ENCODE peak calls at places on chromosomes 1 and 21, in six cellular contexts. One of them, this sample, is unnamed.
A peak's percentile ranks its signal among the peaks of the same experiment; 100 is the strongest.

GRCh38 chr1:111615874-111616715 is 3.5 kb upstream of the RAP1A start:
- DNase-seq in Peyer's patch: no peak
- DNase-seq in NCI-H1092: no peak
- DNase-seq in mucosa of gallbladder: no peak
- DNase-seq in LoVo: no peak
- DNase-seq in stimulated activated CD8-positive, alpha-beta memory T cell treated with anti-CD3 and anti-CD28 coated beads, Interleukin-4, amount 100 ng/mL, for 1 hour: no peak
- DNase-seq in this sample: no peak

GRCh38 chr1:226586650-226587443 is 38.3 kb downstream of the STUM start:
- DNase-seq in stimulated activated CD8-positive, alpha-beta memory T cell treated with anti-CD3 and anti-CD28 coated beads, Interleukin-4, amount 100 ng/mL, for 1 hour: no peak
- DNase-seq in NCI-H1092: no peak
- DNase-seq in LoVo: no peak
- DNase-seq in mucosa of gallbladder: no peak
- DNase-seq in Peyer's patch: no peak
- DNase-seq in this sample: no peak

GRCh38 chr21:16954787-16955186 is 558.1 kb upstream of the CXADR start:
- DNase-seq in Peyer's patch: no peak
- DNase-seq in stimulated activated CD8-positive, alpha-beta memory T cell treated with anti-CD3 and anti-CD28 coated beads, Interleukin-4, amount 100 ng/mL, for 1 hour: no peak
- DNase-seq in LoVo: no peak
- DNase-seq in NCI-H1092: no peak
- DNase-seq in mucosa of gallbladder: no peak
- DNase-seq in this sample: no peak

GRCh38 chr1:234585333-234586055 is 24.5 kb downstream of the IRF2BP2 start:
- DNase-seq in stimulated activated CD8-positive, alpha-beta memory T cell treated with anti-CD3 and anti-CD28 coated beads, Interleukin-4, amount 100 ng/mL, for 1 hour: no peak
- DNase-seq in Peyer's patch: no peak
- DNase-seq in mucosa of gallbladder: no peak
- DNase-seq in NCI-H1092: no peak
- DNase-seq in LoVo: no peak
- DNase-seq in this sample: no peak

GRCh38 chr1:92934395-92935378 is 26.6 kb downstream of the DIPK1A start:
- DNase-seq in stimulated activated CD8-positive, alpha-beta memory T cell treated with anti-CD3 and anti-CD28 coated beads, Interleukin-4, amount 100 ng/mL, for 1 hour: no peak
- DNase-seq in Peyer's patch: no peak
- DNase-seq in NCI-H1092: peak; percentile 79
- DNase-seq in LoVo: no peak
- DNase-seq in mucosa of gallbladder: peak; percentile 65
- DNase-seq in this sample: peak; percentile 83

GRCh38 chr1:27660300-27660837 is 11.6 kb downstream of the IFI6 start:
- DNase-seq in mucosa of gallbladder: no peak
- DNase-seq in NCI-H1092: no peak
- DNase-seq in Peyer's patch: no peak
- DNase-seq in LoVo: no peak
- DNase-seq in stimulated activated CD8-positive, alpha-beta memory T cell treated with anti-CD3 and anti-CD28 coated beads, Interleukin-4, amount 100 ng/mL, for 1 hour: no peak
- DNase-seq in this sample: no peak

GRCh38 chr1:156115514-156116374 is 1.2 kb downstream of the LMNA start:
- DNase-seq in mucosa of gallbladder: peak; percentile 53
- DNase-seq in LoVo: peak; percentile 69
- DNase-seq in NCI-H1092: no peak
- DNase-seq in stimulated activated CD8-positive, alpha-beta memory T cell treated with anti-CD3 and anti-CD28 coated beads, Interleukin-4, amount 100 ng/mL, for 1 hour: no peak
- DNase-seq in Peyer's patch: peak; percentile 81
- DNase-seq in this sample: no peak

GRCh38 chr1:168081373-168082007 is 55.2 kb downstream of the GPR161 start:
- DNase-seq in LoVo: no peak
- DNase-seq in NCI-H1092: no peak
- DNase-seq in mucosa of gallbladder: no peak
- DNase-seq in stimulated activated CD8-positive, alpha-beta memory T cell treated with anti-CD3 and anti-CD28 coated beads, Interleukin-4, amount 100 ng/mL, for 1 hour: no peak
- DNase-seq in Peyer's patch: no peak
- DNase-seq in this sample: no peak

GRCh38 chr1:159854693-159855192 is 7.7 kb downstream of the VSIG8 start:
- DNase-seq in Peyer's patch: peak; percentile 92
- DNase-seq in NCI-H1092: peak; percentile 61
- DNase-seq in stimulated activated CD8-positive, alpha-beta memory T cell treated with anti-CD3 and anti-CD28 coated beads, Interleukin-4, amount 100 ng/mL, for 1 hour: peak; percentile 35
- DNase-seq in mucosa of gallbladder: peak; percentile 83
- DNase-seq in LoVo: peak; percentile 92
- DNase-seq in this sample: peak; percentile 74

GRCh38 chr1:229558460-229559335 is at the start of gene ABCB10:
- DNase-seq in LoVo: peak; percentile 99
- DNase-seq in stimulated activated CD8-positive, alpha-beta memory T cell treated with anti-CD3 and anti-CD28 coated beads, Interleukin-4, amount 100 ng/mL, for 1 hour: peak; percentile 54
- DNase-seq in NCI-H1092: peak; percentile 97
- DNase-seq in mucosa of gallbladder: peak; percentile 97
- DNase-seq in Peyer's patch: peak; percentile 97
- DNase-seq in this sample: peak; percentile 98

GRCh38 chr1:203557390-203557789 is 63.4 kb downstream of the OPTC start:
- DNase-seq in Peyer's patch: no peak
- DNase-seq in LoVo: no peak
- DNase-seq in mucosa of gallbladder: peak; percentile 56
- DNase-seq in stimulated activated CD8-positive, alpha-beta memory T cell treated with anti-CD3 and anti-CD28 coated beads, Interleukin-4, amount 100 ng/mL, for 1 hour: no peak
- DNase-seq in NCI-H1092: no peak
- DNase-seq in this sample: no peak

GRCh38 chr1:15028117-15028516 is 125.4 kb upstream of the TMEM51 start:
- DNase-seq in stimulated activated CD8-positive, alpha-beta memory T cell treated with anti-CD3 and anti-CD28 coated beads, Interleukin-4, amount 100 ng/mL, for 1 hour: no peak
- DNase-seq in Peyer's patch: no peak
- DNase-seq in LoVo: no peak
- DNase-seq in NCI-H1092: no peak
- DNase-seq in mucosa of gallbladder: peak; percentile 26
- DNase-seq in this sample: no peak

GRCh38 chr1:166083887-166084286 is 82.9 kb downstream of the FAM78B start:
- DNase-seq in LoVo: no peak
- DNase-seq in stimulated activated CD8-positive, alpha-beta memory T cell treated with anti-CD3 and anti-CD28 coated beads, Interleukin-4, amount 100 ng/mL, for 1 hour: no peak
- DNase-seq in Peyer's patch: no peak
- DNase-seq in mucosa of gallbladder: no peak
- DNase-seq in NCI-H1092: no peak
- DNase-seq in this sample: no peak

GRCh38 chr1:209710098-209710497 is 5.5 kb downstream of the HSD11B1 start:
- DNase-seq in LoVo: no peak
- DNase-seq in Peyer's patch: no peak
- DNase-seq in stimulated activated CD8-positive, alpha-beta memory T cell treated with anti-CD3 and anti-CD28 coated beads, Interleukin-4, amount 100 ng/mL, for 1 hour: no peak
- DNase-seq in NCI-H1092: no peak
- DNase-seq in mucosa of gallbladder: no peak
- DNase-seq in this sample: no peak

GRCh38 chr1:198867182-198867581 is 228.3 kb downstream of the PTPRC start:
- DNase-seq in LoVo: no peak
- DNase-seq in Peyer's patch: no peak
- DNase-seq in stimulated activated CD8-positive, alpha-beta memory T cell treated with anti-CD3 and anti-CD28 coated beads, Interleukin-4, amount 100 ng/mL, for 1 hour: no peak
- DNase-seq in mucosa of gallbladder: no peak
- DNase-seq in NCI-H1092: no peak
- DNase-seq in this sample: no peak

GRCh38 chr1:181111559-181111958 is 23.1 kb downstream of the IER5 start:
- DNase-seq in LoVo: no peak
- DNase-seq in stimulated activated CD8-positive, alpha-beta memory T cell treated with anti-CD3 and anti-CD28 coated beads, Interleukin-4, amount 100 ng/mL, for 1 hour: no peak
- DNase-seq in Peyer's patch: no peak
- DNase-seq in mucosa of gallbladder: no peak
- DNase-seq in NCI-H1092: no peak
- DNase-seq in this sample: no peak

GRCh38 chr1:25538165-25538860 is 5.1 kb upstream of the LDLRAP1 start:
- DNase-seq in LoVo: peak; percentile 15
- DNase-seq in stimulated activated CD8-positive, alpha-beta memory T cell treated with anti-CD3 and anti-CD28 coated beads, Interleukin-4, amount 100 ng/mL, for 1 hour: no peak
- DNase-seq in mucosa of gallbladder: no peak
- DNase-seq in Peyer's patch: no peak
- DNase-seq in NCI-H1092: no peak
- DNase-seq in this sample: no peak

GRCh38 chr1:95506736-95507404 is 272.9 kb downstream of the RWDD3 start:
- DNase-seq in LoVo: no peak
- DNase-seq in mucosa of gallbladder: no peak
- DNase-seq in NCI-H1092: no peak
- DNase-seq in stimulated activated CD8-positive, alpha-beta memory T cell treated with anti-CD3 and anti-CD28 coated beads, Interleukin-4, amount 100 ng/mL, for 1 hour: no peak
- DNase-seq in Peyer's patch: no peak
- DNase-seq in this sample: no peak

GRCh38 chr1:41282679-41283317 is 40.7 kb upstream of the SCMH1 start:
- DNase-seq in mucosa of gallbladder: no peak
- DNase-seq in LoVo: peak; percentile 41
- DNase-seq in stimulated activated CD8-positive, alpha-beta memory T cell treated with anti-CD3 and anti-CD28 coated beads, Interleukin-4, amount 100 ng/mL, for 1 hour: no peak
- DNase-seq in Peyer's patch: no peak
- DNase-seq in NCI-H1092: no peak
- DNase-seq in this sample: no peak

GRCh38 chr1:31152181-31152768 is 86.8 kb upstream of the PUM1 start:
- DNase-seq in NCI-H1092: no peak
- DNase-seq in LoVo: no peak
- DNase-seq in mucosa of gallbladder: no peak
- DNase-seq in Peyer's patch: no peak
- DNase-seq in stimulated activated CD8-positive, alpha-beta memory T cell treated with anti-CD3 and anti-CD28 coated beads, Interleukin-4, amount 100 ng/mL, for 1 hour: no peak
- DNase-seq in this sample: no peak

GRCh38 chr1:180927841-180928240 is 15.1 kb downstream of the KIAA1614 start:
- DNase-seq in stimulated activated CD8-positive, alpha-beta memory T cell treated with anti-CD3 and anti-CD28 coated beads, Interleukin-4, amount 100 ng/mL, for 1 hour: no peak
- DNase-seq in mucosa of gallbladder: no peak
- DNase-seq in Peyer's patch: no peak
- DNase-seq in LoVo: no peak
- DNase-seq in NCI-H1092: peak; percentile 82
- DNase-seq in this sample: no peak

GRCh38 chr1:185409345-185409744 is 92.3 kb upstream of the IVNS1ABP start:
- DNase-seq in stimulated activated CD8-positive, alpha-beta memory T cell treated with anti-CD3 and anti-CD28 coated beads, Interleukin-4, amount 100 ng/mL, for 1 hour: no peak
- DNase-seq in mucosa of gallbladder: no peak
- DNase-seq in LoVo: no peak
- DNase-seq in NCI-H1092: no peak
- DNase-seq in Peyer's patch: no peak
- DNase-seq in this sample: no peak

GRCh38 chr1:15852036-15852827 is 4.7 kb downstream of the SPEN start:
- DNase-seq in mucosa of gallbladder: no peak
- DNase-seq in stimulated activated CD8-positive, alpha-beta memory T cell treated with anti-CD3 and anti-CD28 coated beads, Interleukin-4, amount 100 ng/mL, for 1 hour: no peak
- DNase-seq in Peyer's patch: no peak
- DNase-seq in NCI-H1092: no peak
- DNase-seq in LoVo: no peak
- DNase-seq in this sample: no peak

GRCh38 chr1:193338194-193338593 is 151.8 kb upstream of the B3GALT2 start:
- DNase-seq in LoVo: no peak
- DNase-seq in NCI-H1092: no peak
- DNase-seq in Peyer's patch: no peak
- DNase-seq in mucosa of gallbladder: no peak
- DNase-seq in stimulated activated CD8-positive, alpha-beta memory T cell treated with anti-CD3 and anti-CD28 coated beads, Interleukin-4, amount 100 ng/mL, for 1 hour: no peak
- DNase-seq in this sample: no peak

GRCh38 chr1:43691871-43692815 is 15.2 kb upstream of the ST3GAL3 start:
- DNase-seq in mucosa of gallbladder: no peak
- DNase-seq in Peyer's patch: no peak
- DNase-seq in LoVo: no peak
- DNase-seq in stimulated activated CD8-positive, alpha-beta memory T cell treated with anti-CD3 and anti-CD28 coated beads, Interleukin-4, amount 100 ng/mL, for 1 hour: no peak
- DNase-seq in NCI-H1092: no peak
- DNase-seq in this sample: no peak

GRCh38 chr1:22119626-22120468 is 23.1 kb downstream of the WNT4 start:
- DNase-seq in mucosa of gallbladder: no peak
- DNase-seq in LoVo: no peak
- DNase-seq in Peyer's patch: peak; percentile 42
- DNase-seq in stimulated activated CD8-positive, alpha-beta memory T cell treated with anti-CD3 and anti-CD28 coated beads, Interleukin-4, amount 100 ng/mL, for 1 hour: no peak
- DNase-seq in NCI-H1092: no peak
- DNase-seq in this sample: no peak

GRCh38 chr1:152515454-152515823 is 1.2 kb downstream of the CRCT1 start:
- DNase-seq in NCI-H1092: no peak
- DNase-seq in stimulated activated CD8-positive, alpha-beta memory T cell treated with anti-CD3 and anti-CD28 coated beads, Interleukin-4, amount 100 ng/mL, for 1 hour: no peak
- DNase-seq in Peyer's patch: no peak
- DNase-seq in mucosa of gallbladder: no peak
- DNase-seq in LoVo: no peak
- DNase-seq in this sample: no peak

GRCh38 chr1:12617901-12618660 is at the start of gene DHRS3:
- DNase-seq in stimulated activated CD8-positive, alpha-beta memory T cell treated with anti-CD3 and anti-CD28 coated beads, Interleukin-4, amount 100 ng/mL, for 1 hour: no peak
- DNase-seq in Peyer's patch: no peak
- DNase-seq in mucosa of gallbladder: peak; percentile 81
- DNase-seq in LoVo: peak; percentile 85
- DNase-seq in NCI-H1092: peak; percentile 82
- DNase-seq in this sample: peak; percentile 52

GRCh38 chr1:12636098-12636950 is 7.6 kb upstream of the AADACL4 start:
- DNase-seq in stimulated activated CD8-positive, alpha-beta memory T cell treated with anti-CD3 and anti-CD28 coated beads, Interleukin-4, amount 100 ng/mL, for 1 hour: no peak
- DNase-seq in NCI-H1092: no peak
- DNase-seq in LoVo: no peak
- DNase-seq in mucosa of gallbladder: no peak
- DNase-seq in Peyer's patch: no peak
- DNase-seq in this sample: no peak

GRCh38 chr1:221394011-221394544 is 347.8 kb downstream of the DUSP10 start:
- DNase-seq in mucosa of gallbladder: no peak
- DNase-seq in LoVo: peak; percentile 20
- DNase-seq in NCI-H1092: peak; percentile 7
- DNase-seq in Peyer's patch: no peak
- DNase-seq in stimulated activated CD8-positive, alpha-beta memory T cell treated with anti-CD3 and anti-CD28 coated beads, Interleukin-4, amount 100 ng/mL, for 1 hour: no peak
- DNase-seq in this sample: peak; percentile 60

GRCh38 chr1:155326020-155326526 is 5.4 kb downstream of the RUSC1 start:
- DNase-seq in Peyer's patch: no peak
- DNase-seq in LoVo: no peak
- DNase-seq in mucosa of gallbladder: no peak
- DNase-seq in NCI-H1092: no peak
- DNase-seq in stimulated activated CD8-positive, alpha-beta memory T cell treated with anti-CD3 and anti-CD28 coated beads, Interleukin-4, amount 100 ng/mL, for 1 hour: no peak
- DNase-seq in this sample: no peak

GRCh38 chr1:150168960-150169565 is 19.3 kb downstream of the PLEKHO1 start:
- DNase-seq in LoVo: peak; percentile 63
- DNase-seq in mucosa of gallbladder: peak; percentile 58
- DNase-seq in stimulated activated CD8-positive, alpha-beta memory T cell treated with anti-CD3 and anti-CD28 coated beads, Interleukin-4, amount 100 ng/mL, for 1 hour: no peak
- DNase-seq in NCI-H1092: peak; percentile 47
- DNase-seq in Peyer's patch: peak; percentile 72
- DNase-seq in this sample: no peak

GRCh38 chr1:107365874-107366273 is 225.0 kb downstream of the NTNG1 start:
- DNase-seq in Peyer's patch: no peak
- DNase-seq in stimulated activated CD8-positive, alpha-beta memory T cell treated with anti-CD3 and anti-CD28 coated beads, Interleukin-4, amount 100 ng/mL, for 1 hour: no peak
- DNase-seq in LoVo: no peak
- DNase-seq in mucosa of gallbladder: no peak
- DNase-seq in NCI-H1092: no peak
- DNase-seq in this sample: no peak

GRCh38 chr1:40659649-40659947 is 5.9 kb downstream of the RIMS3 start:
- DNase-seq in NCI-H1092: no peak
- DNase-seq in mucosa of gallbladder: no peak
- DNase-seq in Peyer's patch: no peak
- DNase-seq in stimulated activated CD8-positive, alpha-beta memory T cell treated with anti-CD3 and anti-CD28 coated beads, Interleukin-4, amount 100 ng/mL, for 1 hour: no peak
- DNase-seq in LoVo: no peak
- DNase-seq in this sample: no peak

GRCh38 chr1:88800382-88801051 is 90.8 kb downstream of the GTF2B start:
- DNase-seq in stimulated activated CD8-positive, alpha-beta memory T cell treated with anti-CD3 and anti-CD28 coated beads, Interleukin-4, amount 100 ng/mL, for 1 hour: no peak
- DNase-seq in LoVo: peak; percentile 57
- DNase-seq in NCI-H1092: no peak
- DNase-seq in mucosa of gallbladder: no peak
- DNase-seq in Peyer's patch: no peak
- DNase-seq in this sample: no peak

GRCh38 chr1:43541721-43542401 is 11.2 kb downstream of the PTPRF start:
- DNase-seq in stimulated activated CD8-positive, alpha-beta memory T cell treated with anti-CD3 and anti-CD28 coated beads, Interleukin-4, amount 100 ng/mL, for 1 hour: no peak
- DNase-seq in mucosa of gallbladder: peak; percentile 85
- DNase-seq in NCI-H1092: peak; percentile 27
- DNase-seq in LoVo: no peak
- DNase-seq in Peyer's patch: peak; percentile 91
- DNase-seq in this sample: no peak

GRCh38 chr1:231075020-231075419 is 35.0 kb upstream of the FAM89A start:
- DNase-seq in stimulated activated CD8-positive, alpha-beta memory T cell treated with anti-CD3 and anti-CD28 coated beads, Interleukin-4, amount 100 ng/mL, for 1 hour: no peak
- DNase-seq in Peyer's patch: no peak
- DNase-seq in NCI-H1092: no peak
- DNase-seq in mucosa of gallbladder: no peak
- DNase-seq in LoVo: no peak
- DNase-seq in this sample: no peak

GRCh38 chr1:19257178-19257914 is 5.7 kb downstream of the MRTO4 start:
- DNase-seq in LoVo: no peak
- DNase-seq in Peyer's patch: no peak
- DNase-seq in NCI-H1092: no peak
- DNase-seq in mucosa of gallbladder: no peak
- DNase-seq in stimulated activated CD8-positive, alpha-beta memory T cell treated with anti-CD3 and anti-CD28 coated beads, Interleukin-4, amount 100 ng/mL, for 1 hour: no peak
- DNase-seq in this sample: no peak

GRCh38 chr21:31184462-31184861 is 146.2 kb upstream of the KRTAP19-8 start:
- DNase-seq in LoVo: no peak
- DNase-seq in mucosa of gallbladder: no peak
- DNase-seq in NCI-H1092: no peak
- DNase-seq in stimulated activated CD8-positive, alpha-beta memory T cell treated with anti-CD3 and anti-CD28 coated beads, Interleukin-4, amount 100 ng/mL, for 1 hour: no peak
- DNase-seq in Peyer's patch: no peak
- DNase-seq in this sample: no peak